ENCODE peak calls at places on chromosomes 1 and 21, in nine cellular contexts. M, T, P, A, U, Q, X, D and J are unnamed samples.

GRCh38 chr1:111553199-111553598 is 49.8 kb upstream of the ADORA3 start:
- DNase-seq in D (peak), Q (no peak), P (no peak), U (no peak), X (peak), T (no peak), A (peak), M (no peak), J (no peak)

GRCh38 chr1:73065585-73065984 is 783.2 kb upstream of the NEGR1 start:
- DNase-seq in M (no peak), U (no peak), Q (no peak), T (no peak), X (no peak), D (no peak), A (no peak), P (peak), J (no peak)

GRCh38 chr21:14699433-14700410 is 153.6 kb upstream of the SAMSN1 start:
- DNase-seq in U (no peak), T (no peak), P (no peak), X (no peak), M (no peak), Q (no peak), D (no peak), A (no peak), J (no peak)

GRCh38 chr1:41662061-41662655 is 177.7 kb upstream of the EDN2 start:
- DNase-seq in A (peak), D (peak), X (peak), Q (no peak), P (peak), T (peak), U (peak), M (peak), J (no peak)

GRCh38 chr1:33387512-33388079 is 43.3 kb downstream of the PHC2 start:
- DNase-seq in D (peak), U (no peak), Q (no peak), X (peak), A (peak), P (no peak), M (no peak), T (no peak), J (no peak)

GRCh38 chr1:182259229-182259872 is 132.2 kb downstream of the GLUL start:
- DNase-seq in D (no peak), Q (peak), T (peak), A (peak), X (peak), M (peak), U (peak), P (no peak), J (peak)

GRCh38 chr1:159173303-159173702 is 1.9 kb downstream of the CADM3 start:
- DNase-seq in D (no peak), Q (no peak), U (no peak), M (no peak), X (no peak), A (no peak), T (no peak), P (no peak), J (no peak)

GRCh38 chr1:75233302-75233929 is 99.2 kb downstream of the LHX8 start:
- DNase-seq in P (peak), U (no peak), A (peak), Q (no peak), T (no peak), M (no peak), D (peak), X (peak), J (peak)

GRCh38 chr1:91653183-91653582 is 152.5 kb downstream of the CDC7 start:
- DNase-seq in P (no peak), T (no peak), D (no peak), M (no peak), Q (no peak), A (no peak), U (no peak), X (no peak), J (no peak)

GRCh38 chr1:234836045-234836681 is 226.2 kb upstream of the IRF2BP2 start:
- DNase-seq in X (no peak), U (peak), A (no peak), T (no peak), D (no peak), M (no peak), P (no peak), Q (peak), J (no peak)

GRCh38 chr1:76901158-76901767 is 34.0 kb downstream of the ST6GALNAC5 start:
- DNase-seq in Q (peak), X (peak), P (peak), T (no peak), D (peak), U (no peak), M (no peak), A (peak), J (peak)

GRCh38 chr1:41631971-41632370 is 147.5 kb upstream of the EDN2 start:
- DNase-seq in A (no peak), X (peak), P (no peak), M (no peak), U (no peak), T (no peak), D (peak), Q (no peak), J (no peak)

GRCh38 chr21:17610862-17611261 is 1.8 kb downstream of the BTG3 start:
- DNase-seq in X (peak), P (no peak), T (no peak), M (peak), U (no peak), A (peak), D (peak), Q (no peak), J (no peak)

GRCh38 chr1:107776898-107777663 is 187.9 kb downstream of the VAV3 start:
- DNase-seq in D (no peak), M (no peak), A (no peak), X (no peak), U (no peak), T (no peak), P (no peak), Q (no peak), J (no peak)

GRCh38 chr1:26530540-26530897 is 958 bp downstream of the RPS6KA1 start:
- DNase-seq in T (no peak), P (no peak), X (no peak), U (no peak), A (no peak), M (peak), Q (no peak), D (no peak), J (no peak)

GRCh38 chr1:26529655-26530539 is at the start of gene RPS6KA1:
- DNase-seq in A (peak), P (peak), D (peak), Q (peak), X (peak), U (peak), T (peak), M (peak), J (no peak)

GRCh38 chr1:26529405-26529654 is 231 bp upstream of the RPS6KA1 start:
- DNase-seq in Q (no peak), M (peak), A (no peak), D (no peak), T (no peak), P (no peak), X (no peak), U (no peak), J (no peak)

GRCh38 chr1:26531651-26532131 is 2.1 kb downstream of the RPS6KA1 start:
- DNase-seq in U (peak), Q (no peak), X (no peak), D (no peak), M (peak), A (no peak), T (peak), P (no peak), J (no peak)

DNA sequence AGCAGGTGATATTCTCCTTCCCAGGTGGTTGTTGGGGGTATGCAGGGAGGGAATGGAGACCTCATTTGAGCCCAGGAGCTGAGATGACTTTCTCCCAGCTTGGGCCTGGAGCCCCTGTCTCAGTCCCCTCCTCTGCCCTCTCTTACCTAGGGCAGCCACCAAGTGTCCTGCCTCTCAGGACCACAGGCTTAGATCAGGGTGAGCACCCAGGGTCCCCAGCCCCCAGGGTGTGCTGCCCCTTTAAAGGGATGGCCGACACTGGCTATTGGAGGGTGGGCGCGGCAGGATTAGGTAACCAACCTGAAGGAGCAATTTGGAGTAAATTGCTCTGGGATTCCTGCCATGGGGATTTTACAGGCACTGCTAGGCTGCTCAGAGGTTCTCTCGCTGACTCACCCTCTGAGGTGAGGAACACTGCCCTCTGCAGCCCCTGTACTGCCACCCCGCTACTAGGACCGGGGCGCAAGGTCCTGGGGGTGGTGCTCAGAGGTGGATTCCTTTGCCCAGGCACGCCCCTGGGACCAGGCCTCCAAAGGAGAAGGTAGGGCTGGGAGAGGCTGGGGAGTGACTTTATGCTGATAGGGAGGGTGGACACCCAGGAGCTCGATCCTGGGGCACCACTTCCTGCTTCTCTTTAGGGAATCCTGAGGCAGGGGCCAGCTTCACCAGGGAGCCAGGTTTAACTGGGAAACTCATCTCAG is 1.5 kb downstream of the RPS6KA1 start:
- DNase-seq in X (peak), P (peak), U (peak), A (peak), M (peak), T (peak), Q (peak), D (peak), J (peak)
- TF ChIP-seq CTCF in X (no peak), P (peak), U (peak), A (peak), M (no peak), T (no peak), Q (peak), D (peak), J (peak)

GRCh38 chr1:168879906-168880734 is 151.1 kb upstream of the DPT start:
- DNase-seq in A (peak), U (no peak), D (no peak), Q (no peak), P (peak), T (peak), X (peak), M (peak), J (no peak)
- H3K4me3 ChIP-seq in A (peak), U (no peak), D (no peak), Q (no peak), P (no peak), T (no peak), X (no peak), M (no peak), J (no peak)

GRCh38 chr1:67793562-67793961 is 39.7 kb downstream of the GNG12 start:
- DNase-seq in A (peak), X (peak), Q (no peak), P (no peak), U (no peak), T (no peak), D (peak), M (no peak), J (no peak)
- TF ChIP-seq CTCF in A (no peak), X (no peak), Q (no peak), P (no peak), U (no peak), T (no peak), D (no peak), M (no peak), J (no peak)

GRCh38 chr1:206663832-206664652 is 20.7 kb upstream of the MAPKAPK2 start:
- DNase-seq in M (peak), P (peak), T (peak), Q (peak), X (peak), A (peak), U (no peak), D (peak), J (no peak)
- H3K4me3 ChIP-seq in M (peak), P (peak), T (no peak), Q (peak), X (no peak), A (no peak), U (peak), D (no peak), J (no peak)

GRCh38 chr1:34759472-34760357 is at the start of gene GJB4:
- DNase-seq in U (no peak), X (no peak), D (no peak), Q (no peak), T (no peak), A (no peak), M (peak), P (no peak), J (no peak)
- TF ChIP-seq CTCF in U (no peak), X (no peak), D (no peak), Q (no peak), T (no peak), A (no peak), M (no peak), P (peak), J (no peak)

GRCh38 chr1:30907390-30907640 is 1.2 kb downstream of the SDC3 start:
- DNase-seq in A (no peak), Q (no peak), T (no peak), P (no peak), U (no peak), M (no peak), X (no peak), D (no peak), J (no peak)

GRCh38 chr1:30905403-30905802 is 3.2 kb downstream of the SDC3 start:
- DNase-seq in U (no peak), A (no peak), M (no peak), P (no peak), T (no peak), Q (no peak), X (no peak), D (no peak), J (no peak)

GRCh38 chr1:30905898-30906620 is 2.5 kb downstream of the SDC3 start:
- DNase-seq in Q (no peak), T (no peak), P (no peak), M (no peak), A (no peak), D (no peak), U (peak), X (no peak), J (no peak)

GRCh38 chr1:30907641-30908445 is 715 bp downstream of the SDC3 start:
- DNase-seq in D (no peak), A (no peak), X (no peak), T (no peak), M (no peak), Q (no peak), P (no peak), U (no peak), J (no peak)

DNA sequence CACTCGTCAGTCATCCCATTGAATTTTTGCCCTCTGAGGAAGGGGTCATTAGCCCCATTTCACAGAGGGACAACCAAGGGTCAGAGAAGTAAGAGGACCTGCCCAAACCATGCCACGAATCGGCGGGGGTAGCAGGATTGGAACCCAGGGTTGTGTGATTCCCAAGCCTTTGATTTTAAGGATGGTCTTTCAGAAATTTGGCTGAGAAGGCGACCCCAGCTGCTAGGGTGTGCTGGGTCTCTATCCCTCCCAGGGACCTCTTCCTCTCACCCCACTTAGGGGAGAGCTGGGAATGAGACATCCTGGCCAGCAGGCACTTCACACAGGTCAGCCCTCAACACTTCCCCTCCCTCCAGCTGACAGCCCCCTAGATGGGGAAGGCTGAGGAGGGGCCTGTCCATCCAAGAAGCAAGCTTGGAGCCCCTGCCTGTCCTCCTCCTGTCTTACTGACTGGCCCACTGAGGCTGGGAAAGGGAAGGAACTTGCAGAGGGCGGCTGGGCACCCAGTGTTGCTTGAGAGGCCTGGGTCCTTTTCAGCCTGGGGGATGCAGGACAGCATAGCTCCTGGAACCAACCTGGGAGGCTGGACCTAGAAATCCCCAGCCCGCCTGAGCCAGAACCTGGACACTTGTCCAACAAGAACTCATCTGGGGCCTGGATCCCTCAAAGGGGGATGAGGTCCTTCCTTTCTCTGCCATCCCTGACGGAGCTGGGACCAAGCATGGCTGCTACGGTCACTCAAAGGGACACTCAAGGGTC is 1.7 kb downstream of the SDC3 start:
- DNase-seq in X (no peak), P (no peak), D (no peak), U (no peak), Q (no peak), A (no peak), M (no peak), T (no peak), J (no peak)
- H3K4me3 ChIP-seq in X (no peak), P (peak), D (peak), U (peak), Q (no peak), A (peak), M (peak), T (no peak), J (peak)